ENCODE peak calls at places on chromosome 21, in ten cellular contexts. Z is activated CD8-positive, alpha-beta memory T cell treated with anti-CD3 and anti-CD28 coated beads, Interleukin-2, amount 50 U/mL, for 4 hours; B is globus pallidus; M is stimulated activated CD4-positive, alpha-beta T cell treated with anti-CD3 and anti-CD28 coated beads, Interleukin-2, amount 100 ng/mL, for 48 hours; J is adrenal gland; Y is AG09319; D is GM04504; N is H54; T is IMR-90; H is right cardiac atrium. Q is an unnamed sample.

GRCh38 chr21:33403128-33403785 is at the start of gene IFNGR2:
- DNase-seq in Z (peak), B (no peak), M (peak), J (no peak), Y (no peak), D (no peak), N (peak), T (no peak), H (peak), Q (peak)

GRCh38 chr21:41460578-41461527 is 34.8 kb downstream of the MX1 start:
- DNase-seq in Z (peak), B (peak), M (peak), J (peak), Y (peak), D (peak), N (peak), T (peak), H (peak), Q (peak)

GRCh38 chr21:24955275-24955961 is 651.9 kb downstream of the MRPL39 start:
- DNase-seq in Z (no peak), B (no peak), M (no peak), J (no peak), Y (no peak), D (no peak), N (no peak), T (no peak), H (no peak), Q (no peak)

GRCh38 chr21:41816583-41817165 is 49.8 kb upstream of the RIPK4 start:
- DNase-seq in Z (peak), B (peak), M (peak), J (peak), Y (no peak), D (peak), N (peak), T (peak), H (peak), Q (peak)

GRCh38 chr21:16046625-16047340 is 317.0 kb downstream of the USP25 start:
- DNase-seq in Z (no peak), B (no peak), M (no peak), J (no peak), Y (no peak), D (peak), N (peak), T (peak), H (no peak), Q (no peak)

GRCh38 chr21:33478858-33479678 is 706 bp downstream of the TMEM50B start:
- DNase-seq in Z (peak), B (no peak), M (peak), J (peak), Y (no peak), D (no peak), N (peak), T (peak), H (peak), Q (peak)

GRCh38 chr21:37982496-37983318 is 66.5 kb upstream of the KCNJ6 start:
- DNase-seq in Z (no peak), B (no peak), M (no peak), J (no peak), Y (no peak), D (no peak), N (no peak), T (no peak), H (no peak), Q (no peak)

GRCh38 chr21:33266784-33267135 is 593 bp downstream of the IL10RB start:
- DNase-seq in Z (peak), B (no peak), M (peak), J (no peak), Y (no peak), D (no peak), N (peak), T (no peak), H (peak), Q (no peak)

GRCh38 chr21:15520811-15521643 is 208.8 kb upstream of the USP25 start:
- DNase-seq in Z (no peak), B (no peak), M (no peak), J (no peak), Y (no peak), D (peak), N (no peak), T (peak), H (no peak), Q (no peak)

GRCh38 chr21:36325373-36326010 is 5.5 kb downstream of the MORC3 start:
- DNase-seq in Z (no peak), B (no peak), M (no peak), J (no peak), Y (no peak), D (no peak), N (no peak), T (peak), H (no peak), Q (no peak)

GRCh38 chr21:20647603-20648002 is 350.6 kb upstream of the NCAM2 start:
- DNase-seq in Z (no peak), B (no peak), M (no peak), J (no peak), Y (no peak), D (no peak), N (no peak), T (no peak), H (no peak), Q (no peak)

GRCh38 chr21:15446193-15446592 is 283.6 kb upstream of the USP25 start:
- DNase-seq in Z (no peak), B (peak), M (no peak), J (no peak), Y (no peak), D (no peak), N (no peak), T (no peak), H (peak), Q (no peak)

GRCh38 chr21:31284797-31285397 is 59.2 kb downstream of the TIAM1 start:
- DNase-seq in Z (no peak), B (no peak), M (no peak), J (no peak), Y (no peak), D (no peak), N (peak), T (peak), H (no peak), Q (no peak)

GRCh38 chr21:36847189-36847588 is 119.3 kb downstream of the HLCS start:
- DNase-seq in Z (no peak), B (peak), M (no peak), J (no peak), Y (peak), D (no peak), N (peak), T (peak), H (no peak), Q (no peak)

Q was measured in ovary.